ENCODE peak calls at places on chromosomes 12 and 14, in seven cellular contexts. L, A, C, G, R, B and Y are unnamed samples.

GRCh38 chr14:95273041-95273978 is 46.4 kb downstream of the CLMN start:
- DNase-seq in L (no peak), A (no peak), C (no peak), G (no peak), R (peak; percentile 14), B (no peak), Y (no peak)

GRCh38 chr12:123006977-123007376 is 26.5 kb downstream of the ARL6IP4 start:
- DNase-seq in L (no peak), A (no peak), C (peak; percentile 39), G (no peak), R (no peak), B (no peak), Y (no peak)

GRCh38 chr12:85280138-85280983 is at the start of gene ALX1:
- DNase-seq in L (peak; percentile 70), A (no peak), C (peak; percentile 14), G (no peak), R (peak; percentile 60), B (peak; percentile 14), Y (no peak)

GRCh38 chr14:68951051-68951797 is 27.9 kb downstream of the ACTN1 start:
- DNase-seq in L (peak; percentile 97), A (no peak), C (peak; percentile 96), G (peak; percentile 94), R (peak; percentile 95), B (peak; percentile 99), Y (no peak)

GRCh38 chr14:70988452-70988851 is 81.2 kb downstream of the PCNX1 start:
- DNase-seq in L (no peak), A (no peak), C (peak; percentile 28), G (no peak), R (no peak), B (no peak), Y (no peak)

GRCh38 chr12:27542628-27543027 is 18.6 kb downstream of the PPFIBP1 start:
- DNase-seq in L (no peak), A (no peak), C (peak; percentile 99), G (no peak), R (peak; percentile 95), B (peak; percentile 98), Y (peak; percentile 95)

GRCh38 chr14:69632154-69632553 is 20.8 kb downstream of the SUSD6 start:
- DNase-seq in L (no peak), A (no peak), C (no peak), G (no peak), R (no peak), B (no peak), Y (no peak)

GRCh38 chr12:28500373-28501024 is 310.2 kb downstream of the CCDC91 start:
- DNase-seq in L (no peak), A (no peak), C (peak; percentile 86), G (no peak), R (no peak), B (peak; percentile 36), Y (no peak)

GRCh38 chr12:19491863-19492262 is 52.6 kb downstream of the AEBP2 start:
- DNase-seq in L (no peak), A (no peak), C (no peak), G (no peak), R (no peak), B (no peak), Y (no peak)

GRCh38 chr12:103499571-103499970 is 3.8 kb upstream of the C12orf42 start:
- DNase-seq in L (no peak), A (no peak), C (no peak), G (no peak), R (no peak), B (no peak), Y (no peak)

GRCh38 chr12:121250359-121250758 is 40.4 kb downstream of the P2RX4 start:
- DNase-seq in L (no peak), A (no peak), C (no peak), G (no peak), R (no peak), B (no peak), Y (no peak)

GRCh38 chr14:95432152-95433093 is 84.0 kb downstream of the SYNE3 start:
- DNase-seq in L (no peak), A (peak; percentile 61), C (peak; percentile 23), G (peak; percentile 66), R (peak; percentile 27), B (peak; percentile 46), Y (no peak)

GRCh38 chr14:39739796-39740195 is 307.6 kb upstream of the FBXO33 start:
- DNase-seq in L (peak; percentile 82), A (no peak), C (no peak), G (no peak), R (no peak), B (no peak), Y (no peak)

GRCh38 chr12:71223139-71223538 is 65.3 kb upstream of the TSPAN8 start:
- DNase-seq in L (no peak), A (no peak), C (peak; percentile 2), G (no peak), R (no peak), B (peak; percentile 6), Y (no peak)

GRCh38 chr12:82955020-82955419 is 268.3 kb downstream of the TMTC2 start:
- DNase-seq in L (no peak), A (no peak), C (no peak), G (no peak), R (no peak), B (no peak), Y (no peak)

GRCh38 chr12:93594766-93595165 is 22.3 kb downstream of the SOCS2 start:
- DNase-seq in L (no peak), A (no peak), C (no peak), G (no peak), R (no peak), B (peak; percentile 17), Y (no peak)
- H3K4me3 ChIP-seq in L (no peak overlapping the region), A (no peak overlapping the region), C (peak overlapping the region; percentile 16), G (peak overlapping the region; percentile 1), R (no peak overlapping the region), B (no peak overlapping the region), Y (no peak overlapping the region)

DNA sequence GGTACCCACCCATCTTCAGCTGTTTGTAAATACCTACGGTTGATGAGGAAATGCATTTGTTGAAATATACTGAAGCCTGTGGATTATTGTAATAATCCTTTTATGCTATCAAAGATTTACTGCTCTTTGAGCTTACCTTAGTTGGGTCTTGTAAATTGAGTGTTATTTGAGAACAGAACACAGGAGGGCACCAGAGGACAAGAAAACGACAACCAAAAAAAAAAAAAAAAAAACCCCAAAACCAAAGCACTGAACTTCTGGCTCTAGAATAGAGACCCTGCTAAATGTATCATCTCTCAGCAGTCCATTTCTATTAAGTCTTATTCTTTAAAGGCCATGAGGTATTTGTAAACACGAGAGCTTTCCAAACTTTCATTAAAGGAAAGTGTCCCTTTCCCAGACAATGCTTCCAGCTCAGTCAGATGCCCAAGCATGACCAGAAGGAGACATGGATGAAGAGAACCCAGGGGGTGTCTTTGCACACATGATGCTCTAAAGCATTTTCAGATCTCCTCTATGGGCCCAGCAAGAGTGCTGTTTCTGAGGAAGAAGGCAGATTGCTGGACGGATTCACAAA is 763.9 kb downstream of the NRXN3 start:
- DNase-seq in L (no peak), A (no peak), C (peak; percentile 28), G (no peak), R (no peak), B (peak; percentile 62), Y (no peak)
- TF ChIP-seq CTCF in L (peak; percentile 23), A (no peak), C (peak; percentile 35), G (no peak), R (peak; percentile 34), B (peak; percentile 35), Y (peak; percentile 27)

DNA sequence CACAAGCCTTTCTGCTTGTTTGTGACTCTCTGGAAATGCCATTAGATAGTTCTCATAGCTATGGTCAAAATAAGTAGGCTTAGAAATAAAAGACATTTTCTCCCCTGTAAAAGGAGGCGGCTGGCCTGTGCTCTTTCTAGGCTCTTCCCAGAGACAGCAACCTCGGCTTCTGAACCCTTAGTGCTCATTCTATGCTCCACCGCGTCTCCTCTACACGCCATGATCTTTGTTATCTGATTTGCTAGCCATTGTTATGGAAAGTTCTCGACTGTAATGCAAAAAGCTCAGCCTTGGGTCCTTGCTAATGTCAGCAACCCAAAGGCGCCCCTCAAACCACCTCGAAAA is 64.5 kb downstream of the CRADD start:
- DNase-seq in L (no peak), A (no peak), C (peak; percentile 26), G (peak; percentile 33), R (no peak), B (no peak), Y (no peak)
- H3K4me3 ChIP-seq in L (peak overlapping the region; percentile 70), A (peak overlapping the region; percentile 63), C (peak overlapping the region; percentile 46), G (peak overlapping the region; percentile 49), R (peak overlapping the region; percentile 78), B (peak overlapping the region; percentile 64), Y (peak overlapping the region; percentile 61)

GRCh38 chr12:53740130-53740491 is 11.7 kb downstream of the CISTR start:
- DNase-seq in L (peak; percentile 11), A (no peak), C (no peak), G (no peak), R (no peak), B (no peak), Y (no peak)
- TF ChIP-seq CTCF in L (no peak), A (no peak), C (no peak), G (no peak), R (no peak), B (no peak), Y (no peak)

DNA sequence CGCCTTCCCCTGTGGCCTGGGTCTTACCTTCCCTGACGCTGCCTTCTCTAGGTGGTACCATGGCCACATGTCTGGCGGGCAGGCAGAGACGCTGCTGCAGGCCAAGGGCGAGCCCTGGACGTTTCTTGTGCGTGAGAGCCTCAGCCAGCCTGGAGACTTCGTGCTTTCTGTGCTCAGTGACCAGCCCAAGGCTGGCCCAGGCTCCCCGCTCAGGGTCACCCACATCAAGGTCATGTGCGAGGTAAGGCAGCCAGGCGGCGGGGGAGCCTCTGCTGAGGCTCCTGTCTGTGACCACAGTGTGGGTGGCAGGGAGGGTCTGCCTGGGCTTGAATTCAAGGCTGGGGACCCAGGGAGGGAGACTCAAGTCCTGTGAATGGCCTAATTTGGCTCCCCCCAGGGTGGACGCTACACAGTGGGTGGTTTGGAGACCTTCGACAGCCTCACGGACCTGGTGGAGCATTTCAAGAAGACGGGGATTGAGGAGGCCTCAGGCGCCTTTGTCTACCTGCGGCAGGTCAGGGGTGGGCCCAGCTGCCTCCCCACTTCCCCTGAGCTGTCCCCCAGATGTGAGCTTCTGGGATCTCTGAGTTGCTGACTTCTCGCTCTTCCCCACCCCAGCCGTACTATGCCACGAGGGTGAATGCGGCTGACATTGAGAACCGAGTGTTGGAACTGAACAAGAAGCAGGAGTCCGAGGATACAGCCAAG is 3.8 kb downstream of the PTPN6 start:
- DNase-seq in L (no peak), A (no peak), C (no peak), G (no peak), R (no peak), B (no peak), Y (no peak)
- H3K4me3 ChIP-seq in L (no peak overlapping the region), A (no peak overlapping the region), C (no peak overlapping the region), G (no peak overlapping the region), R (no peak overlapping the region), B (no peak overlapping the region), Y (no peak overlapping the region)

GRCh38 chr12:26058308-26058707 is 66.5 kb downstream of the BHLHE41 start:
- DNase-seq in L (no peak), A (no peak), C (peak; percentile 37), G (no peak), R (no peak), B (no peak), Y (no peak)
- TF ChIP-seq CTCF in L (no peak), A (no peak), C (no peak), G (no peak), R (peak; percentile 27), B (no peak), Y (no peak)

DNA sequence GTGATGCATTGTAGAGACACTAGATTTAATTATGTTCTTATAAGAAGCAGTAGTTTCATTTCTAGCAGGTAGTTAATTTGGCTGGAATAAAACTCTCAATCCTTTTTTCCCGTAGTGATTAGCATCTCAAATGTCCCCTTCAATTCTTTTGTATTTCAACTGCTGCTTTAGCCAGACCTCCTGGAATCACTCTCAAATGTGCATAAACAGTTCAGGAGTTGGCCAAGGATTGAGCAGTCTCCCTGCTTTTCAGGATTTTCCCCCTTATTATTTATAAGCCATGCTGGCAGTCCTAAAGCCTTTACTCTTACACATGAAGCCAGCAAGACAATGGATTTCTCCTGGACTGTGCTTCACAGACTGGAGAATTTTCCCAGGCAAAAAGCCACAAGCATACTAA is 950.1 kb downstream of the VRK1 start:
- DNase-seq in L (no peak), A (no peak), C (no peak), G (no peak), R (no peak), B (no peak), Y (no peak)
- H3K4me3 ChIP-seq in L (no peak overlapping the region), A (no peak overlapping the region), C (no peak overlapping the region), G (no peak overlapping the region), R (no peak overlapping the region), B (no peak overlapping the region), Y (no peak overlapping the region)